ENCODE peak calls at places on chromosomes 7 and 10, in ten cellular contexts. One of them, this sample, is unnamed.

GRCh38 chr7:35424869-35425495 is 171.1 kb upstream of the TBX20 start:
- DNase-seq in progenitor cell of endocrine pancreas: peak; percentile 40
- DNase-seq in GM20000: peak; percentile 81
- DNase-seq in esophagus muscularis mucosa: no peak
- DNase-seq in ELR: peak; percentile 67
- DNase-seq in cardiac septum: no peak
- DNase-seq in Ammon's horn: peak; percentile 40
- DNase-seq in right lobe of liver: peak; percentile 73
- DNase-seq in neural progenitor cell: peak; percentile 74
- DNase-seq in SIG-M5: no peak
- DNase-seq in this sample: peak; percentile 79

GRCh38 chr7:104267701-104268368 is 60.0 kb upstream of the ORC5 start:
- DNase-seq in SIG-M5: no peak
- DNase-seq in ELR: peak; percentile 45
- DNase-seq in progenitor cell of endocrine pancreas: no peak
- DNase-seq in Ammon's horn: peak; percentile 13
- DNase-seq in cardiac septum: no peak
- DNase-seq in GM20000: no peak
- DNase-seq in esophagus muscularis mucosa: no peak
- DNase-seq in right lobe of liver: no peak
- DNase-seq in neural progenitor cell: no peak
- DNase-seq in this sample: no peak

GRCh38 chr10:131259535-131259934 is 52.0 kb downstream of the TCERG1L start:
- DNase-seq in cardiac septum: peak; percentile 57
- DNase-seq in esophagus muscularis mucosa: no peak
- DNase-seq in progenitor cell of endocrine pancreas: no peak
- DNase-seq in SIG-M5: no peak
- DNase-seq in Ammon's horn: no peak
- DNase-seq in GM20000: no peak
- DNase-seq in right lobe of liver: peak; percentile 43
- DNase-seq in ELR: no peak
- DNase-seq in neural progenitor cell: no peak
- DNase-seq in this sample: no peak

GRCh38 chr7:140039071-140039470 is 23.7 kb downstream of the PARP12 start:
- DNase-seq in SIG-M5: no peak
- DNase-seq in right lobe of liver: no peak
- DNase-seq in cardiac septum: no peak
- DNase-seq in GM20000: no peak
- DNase-seq in progenitor cell of endocrine pancreas: no peak
- DNase-seq in ELR: no peak
- DNase-seq in neural progenitor cell: no peak
- DNase-seq in esophagus muscularis mucosa: no peak
- DNase-seq in Ammon's horn: no peak
- DNase-seq in this sample: no peak

GRCh38 chr10:35640474-35640873 is 1.6 kb downstream of the FZD8 start:
- DNase-seq in right lobe of liver: peak; percentile 82
- DNase-seq in cardiac septum: no peak
- DNase-seq in progenitor cell of endocrine pancreas: peak; percentile 62
- DNase-seq in SIG-M5: no peak
- DNase-seq in Ammon's horn: peak; percentile 74
- DNase-seq in esophagus muscularis mucosa: no peak
- DNase-seq in neural progenitor cell: peak; percentile 92
- DNase-seq in ELR: peak; percentile 80
- DNase-seq in GM20000: peak; percentile 86
- DNase-seq in this sample: peak; percentile 86

GRCh38 chr10:75367098-75367497 is 34.5 kb downstream of the ZNF503 start:
- DNase-seq in progenitor cell of endocrine pancreas: no peak
- DNase-seq in right lobe of liver: no peak
- DNase-seq in SIG-M5: no peak
- DNase-seq in cardiac septum: no peak
- DNase-seq in esophagus muscularis mucosa: no peak
- DNase-seq in GM20000: no peak
- DNase-seq in neural progenitor cell: no peak
- DNase-seq in ELR: no peak
- DNase-seq in Ammon's horn: peak; percentile 7
- DNase-seq in this sample: no peak

GRCh38 chr10:16894834-16895233 is 77.6 kb upstream of the RSU1 start:
- DNase-seq in esophagus muscularis mucosa: no peak
- DNase-seq in neural progenitor cell: no peak
- DNase-seq in SIG-M5: no peak
- DNase-seq in ELR: no peak
- DNase-seq in GM20000: no peak
- DNase-seq in right lobe of liver: no peak
- DNase-seq in cardiac septum: no peak
- DNase-seq in progenitor cell of endocrine pancreas: no peak
- DNase-seq in Ammon's horn: no peak
- DNase-seq in this sample: no peak

GRCh38 chr10:94645285-94645684 is 38.2 kb upstream of the CYP2C18 start:
- DNase-seq in SIG-M5: no peak
- DNase-seq in GM20000: peak; percentile 34
- DNase-seq in neural progenitor cell: no peak
- DNase-seq in ELR: no peak
- DNase-seq in esophagus muscularis mucosa: no peak
- DNase-seq in Ammon's horn: no peak
- DNase-seq in progenitor cell of endocrine pancreas: no peak
- DNase-seq in cardiac septum: no peak
- DNase-seq in right lobe of liver: no peak
- DNase-seq in this sample: no peak

GRCh38 chr10:30454744-30455498 is 20.9 kb downstream of the MAP3K8 start:
- DNase-seq in esophagus muscularis mucosa: no peak
- DNase-seq in progenitor cell of endocrine pancreas: no peak
- DNase-seq in cardiac septum: no peak
- DNase-seq in GM20000: no peak
- DNase-seq in neural progenitor cell: no peak
- DNase-seq in SIG-M5: no peak
- DNase-seq in right lobe of liver: no peak
- DNase-seq in Ammon's horn: no peak
- DNase-seq in ELR: peak; percentile 2
- DNase-seq in this sample: no peak

GRCh38 chr7:27606270-27607209 is 56.1 kb downstream of the HIBADH start:
- DNase-seq in cardiac septum: no peak
- DNase-seq in Ammon's horn: no peak
- DNase-seq in SIG-M5: no peak
- DNase-seq in esophagus muscularis mucosa: no peak
- DNase-seq in neural progenitor cell: no peak
- DNase-seq in GM20000: no peak
- DNase-seq in ELR: peak; percentile 97
- DNase-seq in progenitor cell of endocrine pancreas: no peak
- DNase-seq in right lobe of liver: peak; percentile 72
- DNase-seq in this sample: no peak

GRCh38 chr10:98446656-98447221 is at the start of gene HPS1:
- DNase-seq in progenitor cell of endocrine pancreas: peak; percentile 42
- DNase-seq in cardiac septum: peak; percentile 92
- DNase-seq in esophagus muscularis mucosa: peak; percentile 94
- DNase-seq in Ammon's horn: peak; percentile 67
- DNase-seq in GM20000: peak; percentile 94
- DNase-seq in ELR: peak; percentile 79
- DNase-seq in right lobe of liver: peak; percentile 89
- DNase-seq in neural progenitor cell: peak; percentile 78
- DNase-seq in SIG-M5: no peak
- DNase-seq in this sample: peak; percentile 93

GRCh38 chr7:91128574-91129348 is 135.5 kb upstream of the FZD1 start:
- DNase-seq in ELR: no peak
- DNase-seq in neural progenitor cell: peak; percentile 35
- DNase-seq in SIG-M5: no peak
- DNase-seq in GM20000: no peak
- DNase-seq in right lobe of liver: no peak
- DNase-seq in esophagus muscularis mucosa: no peak
- DNase-seq in cardiac septum: no peak
- DNase-seq in progenitor cell of endocrine pancreas: no peak
- DNase-seq in Ammon's horn: no peak
- DNase-seq in this sample: no peak

GRCh38 chr10:93915603-93916002 is 21.8 kb downstream of the SLC35G1 start:
- DNase-seq in GM20000: no peak
- DNase-seq in progenitor cell of endocrine pancreas: no peak
- DNase-seq in Ammon's horn: no peak
- DNase-seq in SIG-M5: no peak
- DNase-seq in ELR: no peak
- DNase-seq in right lobe of liver: no peak
- DNase-seq in neural progenitor cell: peak; percentile 42
- DNase-seq in cardiac septum: no peak
- DNase-seq in esophagus muscularis mucosa: no peak
- DNase-seq in this sample: no peak

GRCh38 chr10:97336446-97336845 is 1.9 kb upstream of the FRAT2 start:
- DNase-seq in ELR: no peak
- DNase-seq in cardiac septum: no peak
- DNase-seq in esophagus muscularis mucosa: no peak
- DNase-seq in SIG-M5: no peak
- DNase-seq in GM20000: no peak
- DNase-seq in neural progenitor cell: no peak
- DNase-seq in Ammon's horn: no peak
- DNase-seq in right lobe of liver: no peak
- DNase-seq in progenitor cell of endocrine pancreas: no peak
- DNase-seq in this sample: no peak

GRCh38 chr10:25575343-25575742 is 358.7 kb upstream of the MYO3A start:
- DNase-seq in progenitor cell of endocrine pancreas: no peak
- DNase-seq in SIG-M5: no peak
- DNase-seq in GM20000: no peak
- DNase-seq in Ammon's horn: no peak
- DNase-seq in neural progenitor cell: no peak
- DNase-seq in right lobe of liver: no peak
- DNase-seq in ELR: no peak
- DNase-seq in cardiac septum: no peak
- DNase-seq in esophagus muscularis mucosa: no peak
- DNase-seq in this sample: no peak

This sample was measured in left ventricle myocardium superior.